ENCODE peak calls at places on chromosomes 1 and 21, in eight cellular contexts. I, Q, W, X, B, L, K and H are unnamed samples.

GRCh38 chr1:234212764-234213406 is 160.4 kb upstream of the COA6 start:
- DNase-seq in I (peak), Q (no peak), W (peak), X (no peak), B (no peak), L (peak), K (peak), H (peak)

GRCh38 chr1:65949933-65950332 is 157.2 kb downstream of the PDE4B start:
- DNase-seq in I (no peak), Q (no peak), W (no peak), X (no peak), B (no peak), L (no peak), K (no peak), H (no peak)

GRCh38 chr1:228272831-228273571 is 65.2 kb downstream of the OBSCN start:
- DNase-seq in I (peak), Q (peak), W (no peak), X (peak), B (peak), L (no peak), K (no peak), H (no peak)

GRCh38 chr1:96116707-96117106 is 604.9 kb upstream of the PTBP2 start:
- DNase-seq in I (no peak), Q (no peak), W (no peak), X (no peak), B (no peak), L (no peak), K (no peak), H (no peak)

GRCh38 chr1:1349256-1350012 is at the start of gene DVL1:
- DNase-seq in I (peak), Q (peak), W (peak), X (peak), B (peak), L (no peak), K (peak), H (peak)

GRCh38 chr1:163168053-163168452 is 34.7 kb downstream of the RGS5 start:
- DNase-seq in I (no peak), Q (no peak), W (peak), X (no peak), B (no peak), L (peak), K (peak), H (peak)

GRCh38 chr1:162551969-162552683 is 9.4 kb upstream of the UAP1 start:
- DNase-seq in I (no peak), Q (no peak), W (no peak), X (no peak), B (no peak), L (no peak), K (peak), H (no peak)

GRCh38 chr21:37863842-37864241 is 52.4 kb downstream of the KCNJ6 start:
- DNase-seq in I (peak), Q (no peak), W (no peak), X (no peak), B (no peak), L (no peak), K (peak), H (no peak)

DNA sequence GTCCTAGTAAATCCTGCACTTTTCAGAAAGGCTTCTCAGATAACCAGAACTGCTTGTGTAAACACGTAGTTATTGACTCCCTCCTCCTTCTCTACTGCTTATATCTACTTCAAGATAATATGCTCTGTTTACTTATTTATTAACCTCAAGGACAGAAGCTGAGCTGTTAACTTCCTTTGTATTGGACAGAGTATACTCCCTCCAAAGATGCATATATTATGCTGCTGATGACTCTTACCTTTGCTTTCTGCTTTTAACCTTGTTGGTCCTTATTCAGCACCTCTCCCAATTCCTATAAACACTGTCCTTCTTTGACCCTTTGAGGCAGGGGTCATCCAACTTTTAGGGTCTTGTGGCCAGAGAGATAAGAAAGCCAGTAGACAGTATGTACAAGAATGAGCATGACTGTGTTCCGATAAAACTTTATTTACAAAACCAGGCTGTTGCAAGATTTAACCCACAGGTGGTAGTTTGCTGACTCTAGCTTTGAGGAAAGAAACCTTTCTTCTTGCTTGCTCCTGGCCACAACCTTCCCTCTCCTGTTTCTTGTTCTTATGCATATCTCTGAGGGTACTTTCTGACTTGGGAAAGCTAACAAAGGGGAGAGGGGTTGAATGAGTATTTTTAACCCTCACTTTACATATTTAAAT is 4.9 kb downstream of the TPM3 start:
- DNase-seq in I (no peak), Q (no peak), W (no peak), X (no peak), B (no peak), L (no peak), K (no peak), H (no peak)
- H3K27ac ChIP-seq in I (no peak), Q (no peak), W (no peak), X (no peak), B (no peak), L (no peak), K (no peak), H (no peak)

GRCh38 chr1:45221716-45222115 is 15.3 kb upstream of the ZSWIM5 start:
- DNase-seq in I (peak), Q (no peak), W (peak), X (no peak), B (no peak), L (no peak), K (no peak), H (peak)
- TF ChIP-seq CTCF in I (no peak), Q (no peak), W (no peak), X (no peak), B (no peak), L (no peak), K (no peak), H (no peak)

DNA sequence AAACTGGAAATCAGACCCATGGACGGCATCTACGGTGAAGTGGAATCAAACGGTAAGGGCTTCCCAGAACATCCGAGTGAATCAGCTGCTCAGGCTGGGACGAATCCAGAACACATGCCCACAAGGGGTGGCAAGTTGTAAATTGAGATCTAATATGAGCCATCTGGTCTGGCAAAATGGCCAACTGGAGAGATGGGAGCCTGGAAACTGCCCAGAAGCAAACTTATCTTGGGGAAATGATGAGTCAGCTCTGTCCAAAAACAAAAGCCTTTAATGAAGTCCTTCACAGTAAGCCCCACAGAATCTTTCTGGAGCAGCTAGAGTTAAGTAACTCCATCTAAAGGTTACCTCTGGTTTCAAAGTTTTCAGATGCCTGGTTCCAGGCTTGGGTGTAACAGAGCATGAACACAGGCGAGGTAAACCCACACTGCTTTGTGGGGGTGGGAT is 10.6 kb upstream of the SRP9 start:
- DNase-seq in I (no peak), Q (peak), W (peak), X (no peak), B (no peak), L (no peak), K (peak), H (peak)
- H3K27ac ChIP-seq in I (no peak), Q (peak), W (peak), X (peak), B (peak), L (no peak), K (no peak), H (peak)

DNA sequence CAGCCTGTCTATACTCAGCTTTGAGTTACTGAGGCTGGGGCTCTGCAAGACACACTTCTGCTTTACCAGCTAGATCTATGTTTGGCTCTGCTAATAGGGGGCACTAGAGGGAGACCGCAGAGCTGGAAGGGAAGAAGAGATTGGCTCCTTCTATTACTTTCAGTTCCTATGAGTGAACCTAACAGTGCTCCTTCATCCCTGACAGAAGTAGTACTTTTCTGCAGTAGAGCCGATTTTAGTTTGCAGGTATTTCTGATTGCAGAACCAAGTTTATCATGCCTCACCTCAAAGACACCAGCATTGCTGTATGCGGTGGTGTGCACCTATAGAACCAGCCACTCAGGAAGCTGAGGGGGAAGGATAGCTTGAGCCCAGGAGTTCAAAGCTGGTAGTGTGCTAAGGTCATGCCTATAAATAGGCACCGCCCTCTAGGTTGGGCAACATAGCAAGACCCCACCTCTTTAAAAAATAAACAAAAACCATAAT is 5.7 kb upstream of the ZDHHC18 start:
- DNase-seq in I (no peak), Q (peak), W (no peak), X (no peak), B (no peak), L (no peak), K (no peak), H (no peak)
- TF ChIP-seq CTCF in I (peak), Q (peak), W (no peak), X (peak), B (no peak), L (no peak), K (peak), H (no peak)

DNA sequence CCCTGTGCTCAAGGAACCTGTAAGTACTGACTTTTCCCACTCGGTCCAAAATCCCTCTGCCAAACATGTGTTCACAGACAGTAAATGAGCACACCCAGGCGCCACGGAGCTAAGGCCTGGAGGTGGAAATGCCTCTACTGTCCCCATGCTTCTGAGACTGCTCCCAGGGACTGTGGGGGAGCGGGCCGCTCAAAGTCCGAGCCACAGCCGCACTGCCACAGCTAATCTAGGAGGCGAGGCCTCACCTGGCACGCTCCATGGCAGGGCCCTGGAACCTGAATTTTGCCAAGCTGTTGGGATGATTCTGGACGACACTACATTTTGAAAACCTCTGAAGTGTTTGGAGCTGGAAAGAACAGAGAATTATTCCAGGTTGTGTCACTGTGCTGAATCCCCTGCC is 234.3 kb downstream of the SDCCAG8 start:
- DNase-seq in I (no peak), Q (no peak), W (no peak), X (no peak), B (no peak), L (no peak), K (no peak), H (no peak)
- H3K27ac ChIP-seq in I (peak), Q (no peak), W (no peak), X (peak), B (no peak), L (no peak), K (no peak), H (no peak)

GRCh38 chr1:201170533-201171062 is 16.3 kb upstream of the TMEM9 start:
- DNase-seq in I (peak), Q (peak), W (peak), X (peak), B (peak), L (peak), K (peak), H (peak)

GRCh38 chr1:201172336-201172735 is 18.1 kb upstream of the TMEM9 start:
- DNase-seq in I (no peak), Q (no peak), W (no peak), X (peak), B (no peak), L (no peak), K (no peak), H (no peak)

GRCh38 chr1:201172999-201173610 is 17.5 kb upstream of the IGFN1 start:
- DNase-seq in I (no peak), Q (no peak), W (peak), X (no peak), B (no peak), L (no peak), K (peak), H (peak)

GRCh38 chr1:201169971-201170532 is 15.8 kb upstream of the TMEM9 start:
- DNase-seq in I (no peak), Q (no peak), W (no peak), X (no peak), B (no peak), L (no peak), K (no peak), H (no peak)

DNA sequence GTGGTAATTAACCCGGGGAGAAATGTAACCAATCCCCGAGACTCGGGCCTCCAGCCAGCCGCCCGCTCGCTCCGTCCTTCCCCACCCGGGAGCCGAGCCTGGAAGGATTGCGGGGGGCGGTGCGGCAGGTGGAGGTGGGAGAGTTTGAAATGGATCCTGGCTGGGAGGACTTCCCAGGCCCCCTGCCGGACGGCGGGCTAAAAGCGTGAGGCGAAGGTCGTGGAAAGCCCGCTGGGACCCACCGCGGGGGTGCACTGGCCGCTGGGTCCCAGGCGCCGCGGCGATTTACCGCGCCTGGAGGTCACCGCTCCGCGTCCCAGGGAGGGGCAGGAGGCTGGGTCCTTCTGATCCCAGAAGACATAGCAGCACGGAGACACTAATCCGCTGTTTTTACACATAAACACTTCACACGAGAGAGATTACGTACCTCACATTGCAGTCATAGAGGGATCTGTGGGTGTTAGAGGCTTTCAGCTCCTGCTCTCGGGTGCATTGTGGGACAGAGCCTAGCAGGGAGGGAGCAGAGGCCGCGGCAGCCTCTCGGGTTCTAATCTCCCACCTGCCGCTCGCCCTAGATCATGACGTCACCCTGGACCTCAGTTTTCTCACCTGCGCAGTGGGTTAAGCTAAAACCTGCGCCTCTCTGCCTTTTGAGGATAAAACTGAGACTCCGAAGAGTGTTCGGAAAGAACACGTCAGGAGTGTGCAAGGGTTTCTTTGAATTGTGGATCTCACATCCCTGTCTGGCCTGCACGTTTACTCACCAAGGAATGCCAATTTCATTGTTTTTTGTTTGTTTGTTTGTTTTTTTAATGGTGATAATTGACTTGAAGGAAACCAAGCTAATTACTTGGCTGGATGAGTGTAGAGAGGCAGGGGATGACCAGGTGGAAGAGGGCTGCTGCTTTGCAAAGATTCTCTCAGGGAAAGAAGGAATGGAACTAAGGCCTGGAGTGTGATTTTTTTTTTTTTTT is 17.1 kb upstream of the TMEM9 start:
- DNase-seq in I (peak), Q (peak), W (no peak), X (no peak), B (peak), L (no peak), K (peak), H (no peak)
- TF ChIP-seq CTCF in I (peak), Q (no peak), W (no peak), X (peak), B (peak), L (peak), K (peak), H (peak)